ENCODE peak calls at places on chromosome 21, in ten cellular contexts. One of them, this sample, is unnamed.

GRCh38 chr21:26550357-26550756 is 22.7 kb downstream of the CYYR1 start:
- DNase-seq in heart right ventricle: no peak
- DNase-seq in neural progenitor cell: no peak
- DNase-seq in tibial nerve: no peak
- DNase-seq in AG04450: no peak
- DNase-seq in neuronal stem cell: no peak
- DNase-seq in transverse colon: no peak
- DNase-seq in testis: no peak
- DNase-seq in GM23248: peak; percentile 4
- DNase-seq in A549: no peak
- DNase-seq in this sample: peak; percentile 11

GRCh38 chr21:21468003-21468402 is 469.8 kb downstream of the NCAM2 start:
- DNase-seq in heart right ventricle: no peak
- DNase-seq in neural progenitor cell: no peak
- DNase-seq in tibial nerve: no peak
- DNase-seq in AG04450: no peak
- DNase-seq in neuronal stem cell: no peak
- DNase-seq in transverse colon: no peak
- DNase-seq in testis: no peak
- DNase-seq in GM23248: no peak
- DNase-seq in A549: no peak
- DNase-seq in this sample: no peak

GRCh38 chr21:40386301-40386911 is 460.6 kb downstream of the DSCAM start:
- DNase-seq in heart right ventricle: peak; percentile 58
- DNase-seq in neural progenitor cell: peak; percentile 82
- DNase-seq in tibial nerve: peak; percentile 23
- DNase-seq in AG04450: no peak
- DNase-seq in neuronal stem cell: peak; percentile 37
- DNase-seq in transverse colon: peak; percentile 34
- DNase-seq in testis: peak; percentile 77
- DNase-seq in GM23248: peak; percentile 12
- DNase-seq in A549: peak; percentile 14
- DNase-seq in this sample: peak; percentile 85

GRCh38 chr21:29018540-29018939 is 609 bp downstream of the RWDD2B start:
- DNase-seq in heart right ventricle: no peak
- DNase-seq in neural progenitor cell: no peak
- DNase-seq in tibial nerve: no peak
- DNase-seq in AG04450: no peak
- DNase-seq in neuronal stem cell: no peak
- DNase-seq in transverse colon: no peak
- DNase-seq in testis: no peak
- DNase-seq in GM23248: peak; percentile 52
- DNase-seq in A549: no peak
- DNase-seq in this sample: no peak

GRCh38 chr21:15140321-15141019 is 75.7 kb upstream of the NRIP1 start:
- DNase-seq in heart right ventricle: no peak
- DNase-seq in neural progenitor cell: no peak
- DNase-seq in tibial nerve: no peak
- DNase-seq in AG04450: no peak
- DNase-seq in neuronal stem cell: no peak
- DNase-seq in transverse colon: peak; percentile 89
- DNase-seq in testis: peak; percentile 74
- DNase-seq in GM23248: no peak
- DNase-seq in A549: peak; percentile 67
- DNase-seq in this sample: peak; percentile 47

GRCh38 chr21:41687633-41688032 is 79.2 kb downstream of the RIPK4 start:
- DNase-seq in heart right ventricle: no peak
- DNase-seq in neural progenitor cell: no peak
- DNase-seq in tibial nerve: no peak
- DNase-seq in AG04450: no peak
- DNase-seq in neuronal stem cell: no peak
- DNase-seq in transverse colon: no peak
- DNase-seq in testis: no peak
- DNase-seq in GM23248: no peak
- DNase-seq in A549: no peak
- DNase-seq in this sample: no peak

GRCh38 chr21:41562101-41563000 is 54.4 kb upstream of the TMPRSS2 start:
- DNase-seq in heart right ventricle: no peak
- DNase-seq in neural progenitor cell: no peak
- DNase-seq in tibial nerve: peak; percentile 19
- DNase-seq in AG04450: no peak
- DNase-seq in neuronal stem cell: no peak
- DNase-seq in transverse colon: peak; percentile 61
- DNase-seq in testis: no peak
- DNase-seq in GM23248: peak; percentile 61
- DNase-seq in A549: no peak
- DNase-seq in this sample: no peak

GRCh38 chr21:38793926-38794713 is 11.6 kb upstream of the ETS2 start:
- DNase-seq in heart right ventricle: no peak
- DNase-seq in neural progenitor cell: no peak
- DNase-seq in tibial nerve: no peak
- DNase-seq in AG04450: no peak
- DNase-seq in neuronal stem cell: no peak
- DNase-seq in transverse colon: no peak
- DNase-seq in testis: no peak
- DNase-seq in GM23248: no peak
- DNase-seq in A549: peak; percentile 71
- DNase-seq in this sample: no peak

GRCh38 chr21:35927262-35927661 is 133.1 kb downstream of the SETD4 start:
- DNase-seq in heart right ventricle: no peak
- DNase-seq in neural progenitor cell: no peak
- DNase-seq in tibial nerve: no peak
- DNase-seq in AG04450: no peak
- DNase-seq in neuronal stem cell: no peak
- DNase-seq in transverse colon: no peak
- DNase-seq in testis: no peak
- DNase-seq in GM23248: no peak
- DNase-seq in A549: no peak
- DNase-seq in this sample: no peak

GRCh38 chr21:30924171-30924680 is 42.8 kb upstream of the KRTAP11-1 start:
- DNase-seq in heart right ventricle: no peak
- DNase-seq in neural progenitor cell: no peak
- DNase-seq in tibial nerve: no peak
- DNase-seq in AG04450: no peak
- DNase-seq in neuronal stem cell: no peak
- DNase-seq in transverse colon: no peak
- DNase-seq in testis: peak; percentile 18
- DNase-seq in GM23248: no peak
- DNase-seq in A549: no peak
- DNase-seq in this sample: no peak
- H3K27ac ChIP-seq in heart right ventricle: no peak overlapping the region
- H3K27ac ChIP-seq in neural progenitor cell: no peak overlapping the region
- H3K27ac ChIP-seq in tibial nerve: no peak overlapping the region
- H3K27ac ChIP-seq in AG04450: no peak overlapping the region
- H3K27ac ChIP-seq in neuronal stem cell: no peak overlapping the region
- H3K27ac ChIP-seq in transverse colon: no peak overlapping the region
- H3K27ac ChIP-seq in testis: no peak overlapping the region
- H3K27ac ChIP-seq in GM23248: no peak overlapping the region
- H3K27ac ChIP-seq in A549: no peak overlapping the region
- H3K27ac ChIP-seq in this sample: no peak overlapping the region

DNA sequence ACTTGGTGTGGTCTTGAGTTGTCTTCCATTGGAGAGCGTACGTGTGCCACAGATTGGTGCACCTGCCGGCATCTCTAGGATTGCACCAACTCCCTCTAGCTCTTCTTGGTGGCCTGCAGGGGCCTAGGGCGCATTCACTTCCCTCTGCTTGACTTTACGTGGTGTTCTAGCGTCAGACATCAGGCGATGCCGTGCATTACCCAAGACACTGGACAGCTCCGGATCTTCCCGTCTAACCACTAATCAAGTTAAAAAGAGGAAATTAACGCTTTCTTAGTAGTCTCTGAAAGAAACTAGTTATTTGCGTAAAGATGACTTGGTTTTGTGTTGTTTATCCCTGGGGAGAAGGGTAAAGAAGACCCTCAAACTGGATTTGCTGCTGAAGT is 510 bp upstream of the IL10RB start:
- DNase-seq in heart right ventricle: no peak
- DNase-seq in neural progenitor cell: peak; percentile 45
- DNase-seq in tibial nerve: no peak
- DNase-seq in AG04450: no peak
- DNase-seq in neuronal stem cell: peak; percentile 6
- DNase-seq in transverse colon: peak; percentile 62
- DNase-seq in testis: peak; percentile 59
- DNase-seq in GM23248: peak; percentile 28
- DNase-seq in A549: no peak
- DNase-seq in this sample: no peak
- H3K27ac ChIP-seq in heart right ventricle: peak overlapping the region; percentile 85
- H3K27ac ChIP-seq in neural progenitor cell: no peak overlapping the region
- H3K27ac ChIP-seq in tibial nerve: peak overlapping the region; percentile 89
- H3K27ac ChIP-seq in AG04450: no peak overlapping the region
- H3K27ac ChIP-seq in neuronal stem cell: no peak overlapping the region
- H3K27ac ChIP-seq in transverse colon: peak overlapping the region; percentile 97
- H3K27ac ChIP-seq in testis: peak overlapping the region; percentile 83
- H3K27ac ChIP-seq in GM23248: no peak overlapping the region
- H3K27ac ChIP-seq in A549: peak overlapping the region; percentile 88
- H3K27ac ChIP-seq in this sample: no peak overlapping the region

DNA sequence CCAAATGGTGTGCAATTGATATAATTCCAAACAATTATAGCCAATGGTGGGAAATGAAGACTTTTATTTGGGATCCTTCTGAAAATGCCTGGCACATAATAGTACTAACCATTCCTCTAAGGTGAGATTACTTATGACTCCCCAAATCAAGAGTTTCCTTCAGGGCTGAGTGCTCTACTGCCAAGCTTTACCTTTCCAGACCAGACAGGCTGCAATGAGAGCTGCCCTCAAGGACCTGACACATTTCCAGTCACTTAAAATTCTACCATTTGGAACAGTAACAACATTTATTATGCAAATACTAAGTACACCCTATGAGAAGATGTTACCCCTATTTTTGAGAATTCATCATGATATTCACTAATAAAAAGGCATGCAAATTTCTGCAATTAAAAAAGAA is 21.1 kb downstream of the PAXBP1 start:
- DNase-seq in heart right ventricle: no peak
- DNase-seq in neural progenitor cell: no peak
- DNase-seq in tibial nerve: no peak
- DNase-seq in AG04450: no peak
- DNase-seq in neuronal stem cell: no peak
- DNase-seq in transverse colon: no peak
- DNase-seq in testis: no peak
- DNase-seq in GM23248: no peak
- DNase-seq in A549: no peak
- DNase-seq in this sample: no peak
- H3K27ac ChIP-seq in heart right ventricle: no peak overlapping the region
- H3K27ac ChIP-seq in neural progenitor cell: no peak overlapping the region
- H3K27ac ChIP-seq in tibial nerve: no peak overlapping the region
- H3K27ac ChIP-seq in AG04450: no peak overlapping the region
- H3K27ac ChIP-seq in neuronal stem cell: no peak overlapping the region
- H3K27ac ChIP-seq in transverse colon: no peak overlapping the region
- H3K27ac ChIP-seq in testis: no peak overlapping the region
- H3K27ac ChIP-seq in GM23248: no peak overlapping the region
- H3K27ac ChIP-seq in A549: no peak overlapping the region
- H3K27ac ChIP-seq in this sample: no peak overlapping the region

DNA sequence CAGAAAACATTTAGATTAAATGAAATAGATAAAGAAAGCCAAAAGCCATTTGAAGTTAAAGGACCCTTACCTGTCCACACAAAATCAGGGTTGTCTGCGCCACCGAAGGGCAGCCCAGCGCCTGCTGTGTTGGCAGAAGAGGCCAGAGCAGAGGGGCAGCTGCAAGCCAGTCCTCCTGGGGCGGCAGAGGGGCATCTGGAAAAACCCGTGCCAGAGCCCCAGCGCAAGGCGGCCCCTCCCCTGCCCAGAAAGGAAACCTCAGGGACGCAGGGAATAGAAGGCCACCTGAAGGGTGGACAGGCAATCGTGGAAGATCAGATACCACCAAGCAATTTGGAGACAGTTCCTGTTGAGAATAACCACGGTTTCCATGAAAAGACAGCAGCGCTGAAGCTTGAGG is 10.7 kb downstream of the NDUFV3 start:
- DNase-seq in heart right ventricle: no peak
- DNase-seq in neural progenitor cell: no peak
- DNase-seq in tibial nerve: no peak
- DNase-seq in AG04450: no peak
- DNase-seq in neuronal stem cell: no peak
- DNase-seq in transverse colon: no peak
- DNase-seq in testis: no peak
- DNase-seq in GM23248: no peak
- DNase-seq in A549: no peak
- DNase-seq in this sample: no peak
- H3K27ac ChIP-seq in heart right ventricle: no peak overlapping the region
- H3K27ac ChIP-seq in neural progenitor cell: no peak overlapping the region
- H3K27ac ChIP-seq in tibial nerve: no peak overlapping the region
- H3K27ac ChIP-seq in AG04450: no peak overlapping the region
- H3K27ac ChIP-seq in neuronal stem cell: no peak overlapping the region
- H3K27ac ChIP-seq in transverse colon: no peak overlapping the region
- H3K27ac ChIP-seq in testis: no peak overlapping the region
- H3K27ac ChIP-seq in GM23248: no peak overlapping the region
- H3K27ac ChIP-seq in A549: no peak overlapping the region
- H3K27ac ChIP-seq in this sample: no peak overlapping the region

DNA sequence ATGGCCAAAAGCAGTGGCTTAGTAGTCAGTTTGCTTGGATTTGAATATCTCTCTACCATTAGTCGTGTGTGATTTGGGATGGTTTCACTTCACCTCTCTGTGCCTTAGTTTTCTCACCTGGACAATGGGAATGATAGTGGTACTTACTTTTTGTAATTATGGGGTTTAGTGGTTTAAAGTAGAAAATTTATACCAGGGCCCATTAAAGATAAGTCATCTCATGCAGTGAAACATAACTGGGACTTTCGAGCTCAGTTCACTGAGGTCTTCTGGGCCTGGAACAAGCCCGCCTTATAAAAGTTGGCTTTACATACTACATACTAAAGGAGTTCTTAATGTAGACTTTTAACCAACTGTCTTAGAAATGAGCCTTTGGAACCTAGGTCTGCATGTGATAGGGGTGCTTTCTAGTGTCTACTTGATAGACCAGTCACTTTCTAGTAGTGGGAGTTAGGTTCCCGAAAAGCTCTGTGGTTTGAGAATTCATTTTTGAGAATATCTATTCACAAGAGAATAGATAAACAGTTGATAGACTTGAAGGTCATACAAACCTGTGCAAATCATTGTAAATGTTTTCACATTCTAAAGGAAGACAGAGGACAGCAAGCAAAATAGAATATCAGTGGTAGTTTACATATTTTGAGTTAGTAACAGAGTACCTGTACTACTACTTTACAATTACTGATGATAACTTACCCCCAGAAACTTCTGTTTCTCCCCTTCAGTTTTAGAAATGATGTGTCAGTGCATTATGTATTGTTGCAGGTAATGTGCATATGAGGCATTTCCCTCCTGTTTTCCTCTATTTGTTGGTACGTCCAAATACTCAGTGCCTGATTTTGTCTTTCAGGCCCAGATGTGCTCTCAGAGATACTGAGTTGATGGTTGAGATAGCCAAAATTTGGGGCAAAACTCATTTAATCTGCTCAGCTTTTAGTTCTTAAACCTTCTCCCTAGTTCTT is 48.0 kb downstream of the DYRK1A start:
- DNase-seq in heart right ventricle: no peak
- DNase-seq in neural progenitor cell: no peak
- DNase-seq in tibial nerve: no peak
- DNase-seq in AG04450: no peak
- DNase-seq in neuronal stem cell: no peak
- DNase-seq in transverse colon: no peak
- DNase-seq in testis: no peak
- DNase-seq in GM23248: no peak
- DNase-seq in A549: no peak
- DNase-seq in this sample: no peak
- H3K27ac ChIP-seq in heart right ventricle: peak overlapping the region; percentile 27
- H3K27ac ChIP-seq in neural progenitor cell: no peak overlapping the region
- H3K27ac ChIP-seq in tibial nerve: no peak overlapping the region
- H3K27ac ChIP-seq in AG04450: no peak overlapping the region
- H3K27ac ChIP-seq in neuronal stem cell: no peak overlapping the region
- H3K27ac ChIP-seq in transverse colon: no peak overlapping the region
- H3K27ac ChIP-seq in testis: no peak overlapping the region
- H3K27ac ChIP-seq in GM23248: peak overlapping the region; percentile 85
- H3K27ac ChIP-seq in A549: no peak overlapping the region
- H3K27ac ChIP-seq in this sample: no peak overlapping the region